ENCODE peak calls at places on chromosomes 5 and 9, in six cellular contexts. M is GM12878, R is uterus, Q is epithelial cell of esophagus, E is heart right ventricle, O is cardiac muscle cell. C is an unnamed sample.

GRCh38 chr9:9142001-9142400 is 1342.4 kb upstream of the DMAC1 start:
- DNase-seq in Q (no peak), M (no peak), O (no peak), E (no peak), R (no peak), C (no peak)

GRCh38 chr9:77435688-77436087 is 212.4 kb downstream of the GNA14 start:
- DNase-seq in O (no peak), Q (peak; percentile 18), E (no peak), M (no peak), R (no peak), C (no peak)

GRCh38 chr9:134136117-134136996 is 475 bp downstream of the WDR5 start:
- DNase-seq in E (no peak), O (peak; percentile 62), Q (peak; percentile 29), M (no peak), R (peak; percentile 40), C (no peak)

GRCh38 chr9:7075154-7075553 is 317.4 kb downstream of the KDM4C start:
- DNase-seq in Q (no peak), R (no peak), O (no peak), M (no peak), E (no peak), C (no peak)

GRCh38 chr5:142540774-142541466 is 145.0 kb downstream of the FGF1 start:
- DNase-seq in R (peak; percentile 32), E (peak; percentile 49), M (no peak), Q (no peak), O (no peak), C (no peak)

GRCh38 chr5:127878174-127878750 is 175.1 kb downstream of the CCDC192 start:
- DNase-seq in Q (peak; percentile 73), M (no peak), O (peak; percentile 59), E (peak; percentile 16), R (no peak), C (no peak)

GRCh38 chr9:124470726-124471125 is 20.5 kb downstream of the ADGRD2 start:
- DNase-seq in Q (no peak), E (no peak), R (no peak), O (no peak), M (no peak), C (no peak)

GRCh38 chr9:87382902-87383301 is 114.8 kb upstream of the DAPK1 start:
- DNase-seq in Q (peak; percentile 65), E (no peak), R (no peak), O (no peak), M (no peak), C (no peak)

GRCh38 chr9:96557921-96558320 is 61.7 kb downstream of the CDC14B start:
- DNase-seq in O (no peak), Q (no peak), E (no peak), R (no peak), M (no peak), C (no peak)

GRCh38 chr5:39014544-39014943 is 59.7 kb downstream of the RICTOR start:
- DNase-seq in E (no peak), M (no peak), R (no peak), Q (peak; percentile 62), O (no peak), C (no peak)

GRCh38 chr5:135344351-135344750 is 54.7 kb downstream of the MACROH2A1 start:
- DNase-seq in M (no peak), Q (no peak), O (no peak), R (no peak), E (no peak), C (no peak)

GRCh38 chr5:110150199-110150598 is 460.5 kb downstream of the MAN2A1 start:
- DNase-seq in R (no peak), Q (peak; percentile 17), O (no peak), E (no peak), M (no peak), C (no peak)

GRCh38 chr5:139915834-139916233 is 120.2 kb downstream of the PSD2 start:
- DNase-seq in E (no peak), O (no peak), M (no peak), Q (no peak), R (no peak), C (no peak)

GRCh38 chr5:55241756-55242155 is 8.3 kb upstream of the CCNO start:
- DNase-seq in O (no peak), E (no peak), Q (no peak), M (no peak), R (no peak), C (no peak)

GRCh38 chr5:125446986-125447385 is 700.5 kb upstream of the ZNF608 start:
- DNase-seq in E (no peak), O (no peak), Q (peak; percentile 29), R (no peak), M (no peak), C (no peak)

GRCh38 chr9:121556580-121556979 is 56.9 kb upstream of the GGTA1 start:
- DNase-seq in M (no peak), O (no peak), R (no peak), Q (peak; percentile 96), E (no peak), C (no peak)

GRCh38 chr5:140631831-140632365 is 1.1 kb downstream of the CD14 start:
- DNase-seq in R (no peak), O (no peak), E (no peak), M (no peak), Q (no peak), C (no peak)

GRCh38 chr5:5348576-5348975 is 73.9 kb upstream of the ICE1 start:
- DNase-seq in M (no peak), E (no peak), Q (no peak), R (no peak), O (no peak), C (no peak)

GRCh38 chr9:7756088-7756487 is 43.5 kb downstream of the DMAC1 start:
- DNase-seq in Q (peak; percentile 59), M (peak; percentile 55), O (no peak), R (no peak), E (no peak), C (peak; percentile 46)

GRCh38 chr9:36815023-36815422 is 219.0 kb downstream of the PAX5 start:
- DNase-seq in O (no peak), M (no peak), E (no peak), R (no peak), Q (no peak), C (no peak)

GRCh38 chr5:59673438-59674058 is 220.0 kb downstream of the PDE4D start:
- DNase-seq in M (no peak), E (no peak), O (peak; percentile 63), Q (peak; percentile 61), R (no peak), C (no peak)

DNA sequence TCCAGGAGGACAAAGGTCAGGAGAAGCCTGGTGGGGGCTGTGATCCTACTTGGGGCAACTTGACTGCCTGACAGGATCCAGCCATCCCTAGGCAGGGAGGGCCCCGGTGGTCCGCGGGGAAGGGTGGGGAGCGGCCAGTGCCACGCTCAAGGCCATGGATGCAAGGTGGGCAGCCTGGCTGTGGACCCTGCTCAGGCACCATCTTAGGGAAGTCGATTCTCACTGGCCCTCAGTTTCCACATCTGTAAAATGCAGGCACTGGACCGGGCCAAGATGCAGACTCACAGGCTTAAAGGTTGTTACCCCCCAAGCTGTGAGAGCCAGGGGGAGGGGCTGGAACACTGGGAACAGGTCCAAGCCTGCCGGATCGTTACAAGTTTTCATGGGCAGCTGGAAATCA is 8.7 kb upstream of the DOLPP1 start:
- DNase-seq in M (no peak), Q (no peak), R (no peak), E (no peak), O (no peak), C (no peak)
- H3K4me3 ChIP-seq in M (no peak overlapping the region), Q (no peak overlapping the region), R (no peak overlapping the region), E (no peak overlapping the region), O (no peak overlapping the region), C (no peak overlapping the region)

GRCh38 chr9:128100581-128100980 is 26.9 kb downstream of the PTGES2 start:
- DNase-seq in E (no peak), Q (no peak), O (no peak), R (no peak), M (no peak), C (no peak)

GRCh38 chr9:128101690-128102089 is 25.8 kb downstream of the PTGES2 start:
- DNase-seq in R (no peak), E (peak; percentile 64), M (no peak), Q (no peak), O (no peak), C (no peak)

GRCh38 chr9:128101231-128101641 is 26.3 kb downstream of the PTGES2 start:
- DNase-seq in E (no peak), M (no peak), Q (no peak), O (no peak), R (peak; percentile 23), C (no peak)

GRCh38 chr9:128098936-128099931 is 28.3 kb downstream of the PTGES2 start:
- DNase-seq in Q (peak; percentile 32), M (no peak), O (no peak), R (no peak), E (no peak), C (no peak)

GRCh38 chr9:128099932-128100491 is 27.5 kb downstream of the PTGES2 start:
- DNase-seq in O (no peak), R (no peak), E (no peak), Q (peak; percentile 36), M (no peak), C (no peak)
- H3K4me3 ChIP-seq in O (no peak overlapping the region), R (peak overlapping the region; percentile 41), E (peak overlapping the region; percentile 45), Q (peak overlapping the region; percentile 63), M (no peak overlapping the region), C (no peak overlapping the region)

DNA sequence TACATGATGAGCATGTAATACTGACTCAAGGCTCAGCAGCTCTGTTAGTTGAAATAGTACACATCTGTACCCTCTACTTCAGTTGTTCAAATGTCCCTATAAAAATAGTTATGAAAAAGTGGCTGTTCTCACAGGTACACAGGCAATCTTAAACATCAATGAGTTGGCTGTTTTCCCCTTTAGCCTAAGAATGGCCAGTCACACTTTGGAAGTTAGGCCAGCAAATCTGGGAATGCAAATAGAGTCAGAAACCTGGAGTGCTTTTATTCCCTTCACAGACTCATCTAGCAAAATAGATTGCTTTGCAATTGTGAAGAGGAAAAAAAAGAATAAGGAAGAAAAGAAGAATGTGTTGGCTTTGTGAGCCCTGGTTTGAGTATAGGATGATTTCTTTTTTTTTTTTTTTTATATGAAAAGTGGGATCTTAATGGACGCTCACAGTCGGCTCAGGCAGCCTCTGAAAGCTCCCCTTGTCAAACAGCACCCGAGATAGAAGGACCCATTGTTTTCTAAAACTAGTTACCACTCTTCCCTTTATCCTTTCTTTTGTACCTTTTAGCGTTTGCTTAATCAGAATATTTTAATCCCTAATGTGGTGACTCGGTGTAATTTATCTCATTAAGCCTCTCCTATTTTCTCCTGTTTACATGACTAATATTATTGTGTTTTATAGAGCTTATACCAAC is 27.9 kb upstream of the TLE1 start:
- DNase-seq in O (no peak), R (no peak), E (no peak), Q (no peak), M (no peak), C (no peak)
- H3K4me3 ChIP-seq in O (no peak overlapping the region), R (no peak overlapping the region), E (no peak overlapping the region), Q (no peak overlapping the region), M (no peak overlapping the region), C (no peak overlapping the region)

DNA sequence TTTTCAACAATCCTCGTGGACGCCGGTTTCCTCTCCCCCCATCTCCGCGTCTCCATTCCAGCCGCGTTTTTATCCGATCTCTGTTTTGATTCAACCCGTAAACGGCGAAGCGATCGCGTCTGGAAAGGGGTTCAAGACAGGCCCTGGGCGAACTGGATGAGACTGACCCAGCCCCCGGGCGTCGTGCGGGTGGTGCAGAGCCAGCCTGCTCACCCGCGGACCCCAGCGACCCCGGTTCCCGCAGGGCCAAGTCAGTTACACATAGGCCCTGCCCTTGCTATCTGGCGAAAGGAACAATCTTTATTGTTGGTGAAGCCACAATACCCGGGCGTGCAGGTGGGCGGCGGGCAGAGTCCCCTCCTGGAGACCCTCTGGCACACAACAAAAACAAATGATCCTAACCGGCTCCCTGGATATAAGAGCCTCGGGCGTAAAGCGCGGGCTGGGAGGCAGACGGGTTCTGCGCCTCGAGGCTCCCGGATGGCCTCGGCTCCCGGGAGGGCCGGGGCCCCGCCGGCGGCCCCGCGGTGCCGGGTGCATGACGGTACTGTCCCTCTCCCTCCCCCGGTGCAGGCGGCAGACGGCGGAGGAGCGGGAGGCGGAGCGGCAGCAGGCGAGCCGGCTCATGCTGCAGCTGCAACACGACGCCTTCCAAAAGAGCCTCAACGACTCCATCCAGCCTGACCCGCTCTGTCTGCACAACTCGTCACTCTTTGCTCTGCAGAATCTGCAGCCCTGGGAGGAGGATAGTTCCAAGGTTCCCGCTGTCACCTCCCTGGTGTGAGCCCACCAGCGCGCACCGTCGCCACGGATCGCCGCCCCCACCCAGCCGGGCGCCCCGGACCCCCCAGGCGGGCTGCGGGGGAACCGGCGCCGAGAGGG is 2.0 kb downstream of the TLX3 start:
- DNase-seq in Q (peak; percentile 56), O (peak; percentile 67), R (no peak), M (no peak), E (no peak), C (no peak)
- H3K4me3 ChIP-seq in Q (no peak overlapping the region), O (peak overlapping the region; percentile 13), R (no peak overlapping the region), M (no peak overlapping the region), E (peak overlapping the region; percentile 15), C (no peak overlapping the region)

C was measured in GM12864.